ENCODE peak calls at places on chromosomes 2 and 18, in eight cellular contexts. A is HCT116, D is GM12878, X is endothelial cell of umbilical vein, H is K562, P is HepG2, R is SK-N-SH, J is H1. C is an unnamed sample.

GRCh38 chr2:9311488-9311887 is 104.9 kb downstream of the ASAP2 start:
- DNase-seq in A (no peak), D (no peak), X (no peak), H (no peak), P (no peak), R (peak; percentile 85), J (no peak), C (no peak)

GRCh38 chr2:176136375-176137248 is 7.1 kb downstream of the HOXD8 start:
- DNase-seq in A (no peak), D (no peak), X (peak; percentile 79), H (no peak), P (no peak), R (peak; percentile 75), J (peak; percentile 68), C (no peak)

GRCh38 chr2:217954469-217954868 is 48.3 kb downstream of the TNS1 start:
- DNase-seq in A (no peak), D (no peak), X (no peak), H (no peak), P (no peak), R (no peak), J (no peak), C (no peak)

GRCh38 chr2:31138037-31138962 is at the start of gene GALNT14:
- DNase-seq in A (no peak), D (no peak), X (no peak), H (no peak), P (no peak), R (peak; percentile 98), J (peak; percentile 86), C (no peak)

GRCh38 chr2:240166761-240167587 is 26.5 kb upstream of the OTOS start:
- DNase-seq in A (no peak), D (no peak), X (no peak), H (no peak), P (no peak), R (no peak), J (no peak), C (no peak)

GRCh38 chr18:59621027-59621426 is 76.2 kb downstream of the CCBE1 start:
- DNase-seq in A (no peak), D (no peak), X (no peak), H (no peak), P (no peak), R (no peak), J (peak; percentile 24), C (no peak)

GRCh38 chr2:225022188-225022587 is 20.1 kb downstream of the DOCK10 start:
- DNase-seq in A (no peak), D (no peak), X (no peak), H (no peak), P (no peak), R (no peak), J (no peak), C (no peak)

GRCh38 chr2:238938460-238939055 is 90.7 kb downstream of the TWIST2 start:
- DNase-seq in A (no peak), D (no peak), X (no peak), H (no peak), P (no peak), R (no peak), J (peak; percentile 29), C (no peak)

GRCh38 chr18:55853268-55853667 is 265.3 kb upstream of the TCF4 start:
- DNase-seq in A (no peak), D (no peak), X (no peak), H (no peak), P (no peak), R (no peak), J (no peak), C (no peak)

GRCh38 chr2:54073796-54074195 is 41.6 kb upstream of the ACYP2 start:
- DNase-seq in A (peak; percentile 85), D (no peak), X (peak; percentile 18), H (no peak), P (peak; percentile 38), R (no peak), J (no peak), C (no peak)

GRCh38 chr2:61145990-61146389 is 16.0 kb upstream of the C2orf74 start:
- DNase-seq in A (no peak), D (no peak), X (no peak), H (no peak), P (no peak), R (no peak), J (no peak), C (no peak)

GRCh38 chr2:202038471-202039277 is 5.0 kb downstream of the FZD7 start:
- DNase-seq in A (peak; percentile 29), D (no peak), X (no peak), H (peak; percentile 31), P (no peak), R (no peak), J (no peak), C (no peak)

GRCh38 chr2:44912660-44913059 is 28.8 kb upstream of the SIX3 start:
- DNase-seq in A (no peak), D (no peak), X (no peak), H (no peak), P (no peak), R (no peak), J (no peak), C (no peak)

GRCh38 chr2:152449578-152449977 is 114.6 kb downstream of the FMNL2 start:
- DNase-seq in A (no peak), D (no peak), X (no peak), H (no peak), P (no peak), R (no peak), J (no peak), C (no peak)

GRCh38 chr2:105328281-105329196 is 996 bp downstream of the TGFBRAP1 start:
- DNase-seq in A (no peak), D (no peak), X (peak; percentile 90), H (no peak), P (peak; percentile 39), R (no peak), J (no peak), C (no peak)

GRCh38 chr2:109513749-109514588 is 99.8 kb downstream of the SEPTIN10 start:
- DNase-seq in A (no peak), D (peak; percentile 95), X (no peak), H (no peak), P (no peak), R (peak; percentile 62), J (no peak), C (no peak)

GRCh38 chr18:79586436-79587297 is 92.9 kb upstream of the CTDP1 start:
- DNase-seq in A (no peak), D (no peak), X (no peak), H (peak; percentile 16), P (no peak), R (no peak), J (no peak), C (no peak)

GRCh38 chr2:209380278-209380677 is 43.6 kb upstream of the MAP2 start:
- DNase-seq in A (no peak), D (peak; percentile 56), X (no peak), H (no peak), P (no peak), R (no peak), J (no peak), C (no peak)

DNA sequence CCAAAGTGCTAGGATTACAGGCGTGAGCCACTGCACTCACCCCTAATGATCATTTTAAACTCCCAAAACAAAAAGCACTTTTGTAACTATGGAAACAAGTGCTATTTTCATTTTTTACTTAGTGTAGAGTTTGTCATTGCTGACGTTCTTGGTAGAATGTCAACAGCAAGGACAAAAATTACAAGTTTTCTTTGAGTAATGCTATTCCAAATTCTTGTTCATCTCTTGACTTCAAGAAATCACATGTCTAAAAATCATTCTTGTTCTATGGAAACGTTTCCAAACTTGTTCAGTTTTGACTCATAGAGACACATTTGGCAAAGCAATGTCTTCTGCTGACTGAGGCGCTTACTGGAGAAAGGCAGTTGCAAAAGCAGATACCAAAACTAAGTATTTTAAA is 82.6 kb downstream of the MBP start:
- DNase-seq in A (no peak), D (no peak), X (no peak), H (no peak), P (no peak), R (no peak), J (no peak), C (no peak)
- H3K9ac ChIP-seq in A (no peak overlapping the region), D (no peak overlapping the region), X (no peak overlapping the region), H (no peak overlapping the region), P (no peak overlapping the region), R (no peak overlapping the region), J (no peak overlapping the region), C (no peak overlapping the region)

GRCh38 chr2:65040414-65041261 is 15.6 kb upstream of the CEP68 start:
- DNase-seq in A (peak; percentile 69), D (no peak), X (peak; percentile 83), H (peak; percentile 86), P (peak; percentile 83), R (peak; percentile 79), J (peak; percentile 85), C (no peak)
- H3K4me3 ChIP-seq in A (peak overlapping the region; percentile 13), D (no peak overlapping the region), X (no peak overlapping the region), H (no peak overlapping the region), P (no peak overlapping the region), R (no peak overlapping the region), J (no peak overlapping the region), C (peak overlapping the region; percentile 41)

DNA sequence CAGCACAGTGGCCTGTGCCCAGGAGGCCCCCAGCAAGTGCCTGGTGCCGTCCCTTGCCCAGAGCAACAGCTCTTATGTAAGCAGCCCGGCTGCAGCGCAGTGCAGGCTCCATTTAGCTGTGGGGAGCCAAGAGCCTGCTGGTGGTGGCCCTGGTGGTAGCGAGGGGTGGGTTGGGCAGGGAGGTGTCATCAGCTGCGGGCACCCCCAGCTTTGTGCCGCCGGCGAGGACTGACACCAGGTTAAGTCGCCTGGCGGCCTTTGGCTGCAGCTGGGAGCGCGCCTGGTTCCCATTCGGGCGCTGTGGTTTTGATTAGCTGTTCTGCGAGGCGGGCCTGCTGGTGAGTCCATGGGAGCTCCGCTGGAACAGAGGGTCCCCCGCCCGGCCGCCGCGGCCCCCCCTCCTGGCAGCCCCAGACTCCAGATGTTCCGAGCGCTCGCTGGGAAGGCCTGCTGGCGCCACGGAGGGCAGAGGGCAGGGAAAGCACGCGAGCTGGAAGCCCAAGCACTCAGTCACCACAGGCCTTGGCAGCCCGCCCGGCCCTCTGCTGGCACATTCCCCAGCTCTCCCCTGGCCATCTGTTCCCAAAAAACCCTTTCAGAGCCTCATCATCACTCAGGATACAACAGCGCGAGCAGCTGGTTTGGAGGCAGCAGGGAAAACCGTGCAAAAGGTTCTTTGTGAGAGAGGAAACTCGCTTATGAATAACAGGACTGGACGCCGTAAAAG is 18.4 kb downstream of the ATOH8 start:
- DNase-seq in A (peak; percentile 73), D (no peak), X (peak; percentile 100), H (no peak), P (peak; percentile 97), R (peak; percentile 96), J (peak; percentile 66), C (peak; percentile 83)
- TF ChIP-seq POLR2AphosphoS5 in A (peak; percentile 62), D (no peak), X (peak; percentile 99), H (no peak), P (no peak), R (peak; percentile 96), J (no peak), C (peak; percentile 69)

GRCh38 chr2:47404356-47404755 is 1.4 kb downstream of the MSH2 start:
- DNase-seq in A (no peak), D (no peak), X (no peak), H (peak; percentile 13), P (no peak), R (no peak), J (no peak), C (no peak)

GRCh38 chr2:47403829-47404228 is 873 bp downstream of the MSH2 start:
- DNase-seq in A (no peak), D (no peak), X (no peak), H (peak; percentile 19), P (peak; percentile 23), R (peak; percentile 52), J (no peak), C (no peak)

GRCh38 chr2:47402805-47403691 is at the start of gene MSH2:
- DNase-seq in A (peak; percentile 80), D (peak; percentile 86), X (peak; percentile 96), H (peak; percentile 99), P (peak; percentile 88), R (peak; percentile 100), J (peak; percentile 91), C (peak; percentile 68)

GRCh38 chr2:47402555-47402804 is 476 bp upstream of the MSH2 start:
- DNase-seq in A (no peak), D (no peak), X (no peak), H (no peak), P (no peak), R (no peak), J (no peak), C (no peak)

GRCh38 chr2:47401789-47402554 is 984 bp upstream of the MSH2 start:
- DNase-seq in A (no peak), D (no peak), X (no peak), H (no peak), P (no peak), R (no peak), J (no peak), C (no peak)
- H3K9ac ChIP-seq in A (peak overlapping the region; percentile 89), D (peak overlapping the region; percentile 72), X (peak overlapping the region; percentile 19), H (peak overlapping the region; percentile 87), P (peak overlapping the region; percentile 77), R (peak overlapping the region; percentile 86), J (peak overlapping the region; percentile 22), C (peak overlapping the region; percentile 61)